ENCODE peak calls at places on chromosomes 5 and 9, in seven cellular contexts. N, Y, S, H, K, I and P are unnamed samples.

GRCh38 chr5:39517800-39518199 is 93.0 kb upstream of the DAB2 start:
- DNase-seq in H (no peak), S (no peak), K (peak), N (no peak), Y (no peak), I (no peak), P (no peak)

GRCh38 chr5:56734066-56734766 is 81.1 kb upstream of the MAP3K1 start:
- DNase-seq in S (no peak), K (no peak), I (no peak), Y (no peak), N (no peak), H (no peak), P (no peak)

GRCh38 chr5:2695200-2695891 is 56.1 kb downstream of the IRX2 start:
- DNase-seq in H (no peak), Y (no peak), K (no peak), S (no peak), I (no peak), N (no peak), P (no peak)

GRCh38 chr5:99721487-99721886 is 792.7 kb upstream of the CHD1 start:
- DNase-seq in H (no peak), S (no peak), Y (no peak), K (no peak), N (no peak), I (no peak), P (no peak)

GRCh38 chr9:99778308-99778707 is 43.4 kb upstream of the NR4A3 start:
- DNase-seq in S (no peak), K (peak), N (no peak), I (no peak), H (no peak), Y (no peak), P (no peak)

GRCh38 chr9:88535932-88536324 is 950 bp downstream of the NXNL2 start:
- DNase-seq in K (peak), S (no peak), Y (peak), H (no peak), I (peak), N (peak), P (no peak)

GRCh38 chr5:174725261-174725990 is 1.0 kb downstream of the MSX2 start:
- DNase-seq in H (no peak), Y (no peak), K (no peak), N (no peak), I (no peak), S (no peak), P (no peak)

GRCh38 chr5:176560364-176560763 is 11.2 kb downstream of the CDHR2 start:
- DNase-seq in S (no peak), I (no peak), Y (no peak), N (no peak), K (no peak), H (no peak), P (no peak)

GRCh38 chr9:89720721-89721660 is 116.2 kb downstream of the GADD45G start:
- DNase-seq in N (no peak), S (no peak), I (no peak), H (no peak), K (no peak), Y (no peak), P (no peak)

GRCh38 chr5:1512541-1513291 is 11.0 kb downstream of the LPCAT1 start:
- DNase-seq in Y (peak), K (no peak), I (peak), H (no peak), S (no peak), N (no peak), P (peak)

GRCh38 chr9:87035868-87036267 is 88.6 kb upstream of the GAS1 start:
- DNase-seq in Y (no peak), S (no peak), N (no peak), K (no peak), I (no peak), H (no peak), P (no peak)

GRCh38 chr5:143543358-143544255 is 140.1 kb upstream of the NR3C1 start:
- DNase-seq in I (no peak), H (no peak), N (no peak), S (no peak), Y (no peak), K (peak), P (no peak)

GRCh38 chr5:41109186-41109585 is 38.0 kb upstream of the MROH2B start:
- DNase-seq in N (no peak), Y (no peak), I (no peak), H (no peak), S (no peak), K (peak), P (no peak)

GRCh38 chr9:37559125-37559524 is 17.1 kb downstream of the FBXO10 start:
- DNase-seq in K (no peak), Y (no peak), N (no peak), I (no peak), S (no peak), H (no peak), P (no peak)

GRCh38 chr5:105088961-105089360 is 1526.4 kb upstream of the NUDT12 start:
- DNase-seq in S (no peak), N (no peak), Y (no peak), K (no peak), I (no peak), H (no peak), P (no peak)

GRCh38 chr9:86700601-86701000 is 246.7 kb downstream of the GAS1 start:
- DNase-seq in H (peak), I (no peak), S (no peak), K (peak), Y (peak), N (no peak), P (no peak)

GRCh38 chr9:91532325-91532724 is 108.7 kb upstream of the NFIL3 start:
- DNase-seq in H (no peak), Y (no peak), N (no peak), S (no peak), I (no peak), K (peak), P (no peak)

GRCh38 chr5:10831416-10831815 is 70.4 kb upstream of the DAP start:
- DNase-seq in I (no peak), K (peak), H (no peak), Y (no peak), N (no peak), S (no peak), P (no peak)

GRCh38 chr5:5040712-5041111 is 99.4 kb upstream of the ADAMTS16 start:
- DNase-seq in H (no peak), S (no peak), Y (no peak), I (no peak), K (no peak), N (no peak), P (no peak)

GRCh38 chr5:79705632-79706031 is 16.0 kb downstream of the CMYA5 start:
- DNase-seq in H (no peak), S (no peak), N (no peak), Y (no peak), I (no peak), K (no peak), P (no peak)

GRCh38 chr9:131631254-131631653 is 85.9 kb downstream of the PRRT1B start:
- DNase-seq in N (no peak), I (no peak), H (no peak), Y (no peak), K (no peak), S (no peak), P (no peak)

GRCh38 chr5:72556351-72557146 is 49.3 kb upstream of the ZNF366 start:
- DNase-seq in Y (peak), K (peak), H (peak), N (peak), S (peak), I (peak), P (peak)

GRCh38 chr5:79512692-79513518 is 1.0 kb downstream of the HOMER1 start:
- DNase-seq in N (no peak), I (no peak), Y (no peak), S (no peak), K (peak), H (peak), P (no peak)

GRCh38 chr5:133234273-133234672 is 182.5 kb downstream of the HSPA4 start:
- DNase-seq in I (no peak), S (no peak), H (no peak), Y (no peak), N (no peak), K (no peak), P (no peak)

GRCh38 chr5:116827078-116827477 is 252.5 kb upstream of the SEMA6A start:
- DNase-seq in I (no peak), S (no peak), N (no peak), H (no peak), K (no peak), Y (no peak), P (no peak)

GRCh38 chr5:105554613-105555169 is 1992.1 kb upstream of the NUDT12 start:
- DNase-seq in N (no peak), S (no peak), I (no peak), K (no peak), H (no peak), Y (no peak), P (no peak)

GRCh38 chr9:116055536-116055935 is 98.1 kb upstream of the PAPPA start:
- DNase-seq in S (no peak), N (no peak), H (no peak), Y (no peak), I (no peak), K (peak), P (no peak)

GRCh38 chr5:184461-184860 is 6.8 kb upstream of the LRRC14B start:
- DNase-seq in K (no peak), I (no peak), N (no peak), Y (no peak), H (no peak), S (no peak), P (no peak)

GRCh38 chr5:56279979-56280378 is 46.8 kb upstream of the ANKRD55 start:
- DNase-seq in K (peak), Y (no peak), I (no peak), N (no peak), H (no peak), S (peak), P (no peak)

GRCh38 chr9:71748280-71748743 is 20.0 kb downstream of the CEMIP2 start:
- DNase-seq in I (no peak), H (no peak), N (no peak), K (peak), S (no peak), Y (no peak), P (no peak)

GRCh38 chr5:126973193-126973592 is 57.2 kb downstream of the MARCHF3 start:
- DNase-seq in I (peak), S (peak), N (no peak), Y (no peak), K (no peak), H (no peak), P (no peak)

GRCh38 chr9:85743290-85744128 is 1.8 kb upstream of the AGTPBP1 start:
- DNase-seq in Y (no peak), K (peak), I (peak), N (no peak), H (no peak), S (no peak), P (peak)

GRCh38 chr5:32760091-32760509 is 49.0 kb downstream of the NPR3 start:
- DNase-seq in N (no peak), K (peak), I (no peak), H (no peak), Y (no peak), S (no peak), P (no peak)

GRCh38 chr9:35771524-35771923 is 17.4 kb upstream of the MSMP start:
- DNase-seq in I (no peak), K (no peak), Y (no peak), H (no peak), N (no peak), S (no peak), P (peak)

GRCh38 chr9:127979333-127980055 is 1.3 kb downstream of the EEIG1 start:
- DNase-seq in Y (peak), H (no peak), N (no peak), S (no peak), I (peak), K (peak), P (peak)

GRCh38 chr9:132509921-132510874 is 72.2 kb upstream of the BARHL1 start:
- DNase-seq in Y (no peak), K (no peak), N (no peak), H (no peak), I (peak), S (no peak), P (peak)

GRCh38 chr9:126125177-126125576 is 201.5 kb upstream of the MVB12B start:
- DNase-seq in N (no peak), K (no peak), S (no peak), H (no peak), I (peak), Y (no peak), P (peak)

GRCh38 chr5:87393331-87393730 is 19.4 kb downstream of the CCNH start:
- DNase-seq in H (no peak), I (no peak), K (peak), N (no peak), S (no peak), Y (no peak), P (no peak)

GRCh38 chr9:130639119-130639485 is 25.3 kb upstream of the PRDM12 start:
- DNase-seq in Y (no peak), S (no peak), K (no peak), H (no peak), N (no peak), I (peak), P (no peak)

GRCh38 chr5:141373673-141374317 is at the start of gene PCDHGA6:
- DNase-seq in H (no peak), K (peak), Y (no peak), S (no peak), I (no peak), N (no peak), P (no peak)

DNA sequence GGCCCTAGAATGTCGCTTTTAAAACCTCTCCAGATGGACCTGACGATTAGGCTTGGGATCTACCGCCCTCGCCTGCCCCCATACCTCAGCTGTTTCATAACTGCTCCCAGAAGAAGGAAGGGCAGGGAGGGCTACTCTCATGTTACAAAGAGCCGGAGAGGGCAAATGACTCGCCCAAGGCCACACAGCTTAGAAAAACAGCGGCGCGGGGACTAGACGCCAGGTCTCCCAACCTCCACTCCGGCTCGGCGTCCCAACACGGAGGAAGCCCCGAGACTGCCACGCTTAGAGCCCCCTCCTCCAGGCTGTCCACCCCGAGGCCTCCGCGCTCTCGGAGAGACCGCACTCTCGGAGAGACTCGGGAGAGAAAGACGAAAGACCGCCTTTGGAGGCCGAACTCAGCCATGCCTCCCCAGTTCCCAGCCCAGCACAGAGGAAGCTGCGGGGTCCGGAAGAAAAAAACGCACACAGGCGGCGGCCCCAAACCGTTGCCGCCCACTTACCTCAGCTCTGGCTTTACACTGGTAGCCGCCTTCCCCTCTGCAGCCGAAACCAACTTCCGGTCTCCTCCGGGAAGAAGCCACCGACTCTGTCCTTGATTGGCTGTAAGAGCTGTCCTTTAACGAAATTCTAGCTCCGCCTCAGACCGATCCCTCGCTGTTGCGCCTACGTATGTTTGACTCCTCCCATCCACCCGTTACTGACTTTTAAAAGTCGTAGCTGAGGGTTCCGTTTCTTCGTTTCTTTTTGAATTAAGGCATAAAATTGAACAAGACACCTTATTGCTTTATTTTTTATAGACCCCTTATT is at the start of gene MED7:
- DNase-seq in Y (peak), I (peak), N (peak), S (peak), K (peak), H (peak), P (peak)
- TF ChIP-seq POLR2A in Y (peak), I (peak), N (peak), S (peak), K (peak), H (peak), P (peak)

DNA sequence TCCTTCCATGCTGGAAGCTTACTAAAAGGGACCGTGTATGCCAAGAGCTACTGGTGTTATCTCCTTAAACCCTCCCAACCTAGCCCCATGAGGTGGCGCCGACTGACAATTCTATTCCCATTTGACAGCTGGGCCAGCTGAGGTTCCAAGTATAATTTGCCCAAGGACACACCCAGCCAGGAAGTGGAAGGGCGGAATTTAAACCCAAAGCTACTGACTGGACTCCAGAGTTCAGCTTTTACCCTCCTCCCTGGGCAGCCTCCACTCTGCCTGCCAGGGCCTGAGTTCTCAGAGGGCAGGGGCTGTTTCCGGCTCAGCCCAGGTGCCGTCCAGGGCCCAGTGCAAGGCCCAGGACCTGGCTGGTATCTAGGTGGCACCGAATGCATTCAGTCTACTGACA is 71.8 kb downstream of the C9orf50 start:
- DNase-seq in Y (no peak), K (no peak), S (no peak), I (no peak), N (no peak), H (no peak), P (no peak)
- H3K27ac ChIP-seq in Y (peak), K (no peak), S (no peak), I (peak), N (peak), H (peak), P (peak)

GRCh38 chr5:36301858-36302603 is at the start of gene RANBP3L:
- DNase-seq in N (no peak), K (peak), Y (no peak), S (no peak), H (no peak), I (no peak), P (peak)
- H3K4me3 ChIP-seq in N (peak), K (no peak), Y (peak), S (no peak), H (peak), I (no peak), P (no peak)

GRCh38 chr9:134551657-134552348 is 89.8 kb upstream of the COL5A1 start:
- DNase-seq in K (peak), I (peak), Y (no peak), N (no peak), S (no peak), H (peak), P (no peak)
- TF ChIP-seq POLR2A in K (no peak), I (no peak), Y (no peak), N (no peak), S (no peak), H (no peak), P (no peak)